ENCODE peak calls at places on chromosome 11, in seven cellular contexts. V, M, J, T, D, E and R are unnamed samples.

GRCh38 chr11:65477271-65478029 is 21.4 kb upstream of the MALAT1 start:
- DNase-seq in J (peak; percentile 83), D (peak; percentile 96), T (peak; percentile 98), E (peak; percentile 94), M (peak; percentile 98), V (peak; percentile 99), R (peak; percentile 98)

GRCh38 chr11:12158926-12159325 is 48.5 kb downstream of the MICAL2 start:
- DNase-seq in T (no peak), J (no peak), V (no peak), E (no peak), M (no peak), D (peak; percentile 64), R (no peak)

GRCh38 chr11:62217191-62217748 is 8.8 kb downstream of the SCGB2A1 start:
- DNase-seq in T (peak; percentile 5), V (no peak), M (no peak), J (no peak), D (peak; percentile 29), E (no peak), R (no peak)

GRCh38 chr11:117836077-117836960 is 11.8 kb upstream of the FXYD2 start:
- DNase-seq in J (no peak), D (no peak), V (peak; percentile 54), M (no peak), E (no peak), T (no peak), R (peak; percentile 45)

GRCh38 chr11:107017433-107018227 is 646 bp downstream of the GUCY1A2 start:
- DNase-seq in E (peak; percentile 29), V (peak; percentile 71), M (peak; percentile 56), D (peak; percentile 76), J (no peak), T (peak; percentile 40), R (peak; percentile 69)

GRCh38 chr11:130781906-130782305 is 134.4 kb downstream of the SNX19 start:
- DNase-seq in M (no peak), E (no peak), J (no peak), D (no peak), T (no peak), V (no peak), R (peak; percentile 68)

GRCh38 chr11:69376155-69377028 is 82.4 kb downstream of the MYEOV start:
- DNase-seq in D (no peak), V (peak; percentile 33), E (no peak), J (no peak), M (no peak), T (no peak), R (no peak)

GRCh38 chr11:66542362-66542761 is 3.5 kb downstream of the ZDHHC24 start:
- DNase-seq in V (no peak), E (no peak), M (no peak), J (no peak), D (peak; percentile 17), T (no peak), R (no peak)

GRCh38 chr11:75673977-75674582 is 5.2 kb upstream of the MAP6 start:
- DNase-seq in E (no peak), D (peak; percentile 81), J (no peak), V (no peak), T (no peak), M (no peak), R (no peak)

GRCh38 chr11:34311126-34311525 is 46.7 kb downstream of the ABTB2 start:
- DNase-seq in J (no peak), E (no peak), T (no peak), V (no peak), M (no peak), D (no peak), R (no peak)

GRCh38 chr11:76067099-76067498 is 139.2 kb downstream of the WNT11 start:
- DNase-seq in J (no peak), V (no peak), T (no peak), E (no peak), M (peak; percentile 71), D (no peak), R (no peak)